ENCODE peak calls at places on chromosome 21, in four cellular contexts. Z, M, A and V are unnamed samples.

GRCh38 chr21:44564099-44564498 is 5.5 kb upstream of the KRTAP10-3 start:
- DNase-seq in A (no peak), Z (no peak), M (no peak), V (no peak)

GRCh38 chr21:45863267-45863666 is 118.3 kb upstream of the COL6A1 start:
- DNase-seq in A (no peak), Z (no peak), M (no peak), V (no peak)

GRCh38 chr21:34989337-34990151 is 59.6 kb downstream of the RUNX1 start:
- DNase-seq in Z (no peak), A (no peak), M (no peak), V (no peak)

GRCh38 chr21:35070436-35070835 is 21.3 kb upstream of the RUNX1 start:
- DNase-seq in Z (no peak), A (no peak), M (no peak), V (no peak)

GRCh38 chr21:29580886-29581285 is 282.2 kb downstream of the BACH1 start:
- DNase-seq in Z (no peak), A (no peak), M (no peak), V (no peak)

GRCh38 chr21:46214478-46215340 is 13.9 kb downstream of the LSS start:
- DNase-seq in Z (no peak), A (peak; percentile 57), M (no peak), V (no peak)

GRCh38 chr21:46429754-46430681 is 28.7 kb upstream of the DIP2A start:
- DNase-seq in M (no peak), A (no peak), Z (peak; percentile 22), V (peak; percentile 45)

GRCh38 chr21:41506526-41507520 is 1.1 kb downstream of the TMPRSS2 start:
- DNase-seq in Z (no peak), A (no peak), M (no peak), V (peak; percentile 60)

GRCh38 chr21:22235866-22236590 is 1237.8 kb downstream of the NCAM2 start:
- DNase-seq in A (no peak), M (no peak), Z (no peak), V (no peak)

GRCh38 chr21:20260124-20260523 is 738.1 kb upstream of the NCAM2 start:
- DNase-seq in M (no peak), Z (no peak), A (no peak), V (no peak)

GRCh38 chr21:32094792-32095191 is 184.1 kb downstream of the MIS18A start:
- DNase-seq in Z (no peak), A (no peak), M (no peak), V (no peak)

GRCh38 chr21:17386498-17386897 is 126.3 kb upstream of the CXADR start:
- DNase-seq in M (no peak), Z (no peak), A (no peak), V (no peak)

GRCh38 chr21:37413553-37414291 is 47.1 kb downstream of the DYRK1A start:
- DNase-seq in Z (no peak), A (no peak), M (no peak), V (no peak)

GRCh38 chr21:45010860-45011259 is 63.5 kb upstream of the ADARB1 start:
- DNase-seq in Z (peak; percentile 25), M (no peak), A (no peak), V (no peak)

DNA sequence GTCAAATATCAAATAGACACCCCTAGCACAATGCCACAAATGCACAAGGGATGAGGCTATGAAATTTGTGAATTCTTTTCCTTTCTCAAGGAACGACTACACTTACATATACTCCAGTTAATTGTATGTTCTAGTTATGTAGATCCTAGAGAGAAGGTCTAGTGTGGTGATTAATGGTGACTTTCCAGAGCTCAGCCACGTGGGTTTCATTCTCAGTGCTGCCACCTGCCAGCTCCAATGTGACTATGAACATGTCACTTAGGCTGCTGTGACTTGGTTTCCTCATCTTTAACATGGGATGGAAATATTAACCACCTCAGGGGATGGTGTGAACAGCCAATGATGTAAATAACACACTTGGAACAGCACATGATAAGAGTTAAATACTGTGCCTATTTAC is 138.3 kb downstream of the APP start:
- DNase-seq in M (no peak), A (no peak), Z (no peak), V (no peak)
- H3K4me3 ChIP-seq in M (no peak overlapping the region), A (no peak overlapping the region), Z (no peak overlapping the region), V (no peak overlapping the region)

GRCh38 chr21:16307256-16307655 is 577.5 kb downstream of the USP25 start:
- DNase-seq in A (no peak), Z (no peak), M (no peak), V (no peak)
- H3K4me3 ChIP-seq in A (no peak overlapping the region), Z (no peak overlapping the region), M (no peak overlapping the region), V (no peak overlapping the region)

DNA sequence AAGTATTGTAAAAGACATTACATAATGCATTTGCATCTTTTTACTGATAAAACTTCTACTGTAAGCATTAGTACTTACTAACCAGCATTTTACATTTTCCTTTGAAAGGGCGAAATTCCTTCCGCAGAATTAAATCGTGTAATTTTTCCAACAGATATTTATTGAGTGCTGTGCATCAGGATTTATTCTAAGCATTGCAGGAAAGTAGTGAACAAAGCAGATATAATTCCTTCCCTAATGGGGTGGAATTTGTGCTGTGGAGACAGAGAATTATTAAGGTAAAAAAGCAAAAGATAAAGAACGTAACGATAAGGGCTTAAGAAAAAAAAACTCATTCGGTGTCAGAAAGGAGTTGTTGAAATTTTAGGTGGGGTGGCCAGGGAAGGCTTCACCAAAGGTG is 7.6 kb upstream of the ETS2 start:
- DNase-seq in A (no peak), Z (no peak), M (no peak), V (no peak)
- H3K4me3 ChIP-seq in A (no peak overlapping the region), Z (no peak overlapping the region), M (no peak overlapping the region), V (no peak overlapping the region)

GRCh38 chr21:42864286-42864685 is 15.1 kb downstream of the WDR4 start:
- DNase-seq in M (no peak), Z (no peak), A (no peak), V (no peak)

GRCh38 chr21:42862774-42863503 is 16.4 kb downstream of the WDR4 start:
- DNase-seq in M (no peak), A (no peak), Z (no peak), V (no peak)

GRCh38 chr21:42863504-42863870 is 15.9 kb downstream of the WDR4 start:
- DNase-seq in A (no peak), Z (no peak), M (no peak), V (no peak)

GRCh38 chr21:42865361-42866160 is 13.8 kb downstream of the WDR4 start:
- DNase-seq in Z (no peak), A (peak; percentile 83), M (no peak), V (peak; percentile 81)

DNA sequence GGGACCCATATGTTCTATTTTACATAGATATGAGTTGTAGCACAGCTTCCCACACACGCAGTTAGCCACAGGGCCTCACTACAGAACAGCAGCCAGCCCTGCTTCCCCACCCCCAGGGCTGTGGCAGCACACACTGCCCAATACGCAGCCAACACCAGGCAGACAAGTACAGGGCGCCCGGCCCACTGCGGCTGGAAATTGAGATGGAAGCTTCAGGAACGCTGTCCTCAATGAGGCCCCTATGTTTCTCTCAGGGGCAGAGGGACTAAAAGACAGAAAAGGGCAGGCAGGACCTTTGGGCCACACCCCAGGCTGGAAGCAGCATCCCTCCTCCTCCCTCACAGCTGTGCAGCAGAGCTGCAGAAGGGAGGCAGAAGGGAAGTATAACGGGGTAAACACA is 14.5 kb downstream of the WDR4 start:
- DNase-seq in M (no peak), A (no peak), Z (no peak), V (no peak)
- H3K4me3 ChIP-seq in M (no peak overlapping the region), A (no peak overlapping the region), Z (no peak overlapping the region), V (no peak overlapping the region)

GRCh38 chr21:28339403-28339802 is 653.3 kb downstream of the LTN1 start:
- DNase-seq in A (no peak), Z (no peak), M (no peak), V (no peak)
- H3K4me3 ChIP-seq in A (no peak overlapping the region), Z (no peak overlapping the region), M (no peak overlapping the region), V (no peak overlapping the region)